ENCODE peak calls at places on chromosomes 5 and 9, in six cellular contexts. F, X, H, G, R and A are unnamed samples. For H3K27me3, the result is how much of the 10 kb centered on the place peaks cover.

GRCh38 chr9:136657975-136658848 is 4.5 kb upstream of the EGFL7 start:
- DNase-seq in F (no peak), X (no peak), H (no peak), G (no peak), R (no peak), A (no peak)

GRCh38 chr5:10724799-10725507 is 36.1 kb downstream of the DAP start:
- DNase-seq in F (peak), X (peak), H (peak), G (no peak), R (peak), A (no peak)

GRCh38 chr9:91711755-91712591 is 238.1 kb downstream of the ROR2 start:
- DNase-seq in F (no peak), X (no peak), H (no peak), G (no peak), R (peak), A (peak)

GRCh38 chr5:87311400-87312279 is 44.0 kb downstream of the RASA1 start:
- DNase-seq in F (no peak), X (no peak), H (no peak), G (no peak), R (peak), A (no peak)

GRCh38 chr9:136255166-136255538 is 9.5 kb upstream of the QSOX2 start:
- DNase-seq in F (no peak), X (no peak), H (peak), G (no peak), R (peak), A (peak)

GRCh38 chr5:89016741-89017312 is 133.8 kb upstream of the MEF2C start:
- DNase-seq in F (no peak), X (no peak), H (no peak), G (no peak), R (no peak), A (no peak)

GRCh38 chr5:169954786-169955185 is 25.5 kb downstream of the INSYN2B start:
- DNase-seq in F (no peak), X (no peak), H (no peak), G (no peak), R (no peak), A (no peak)

GRCh38 chr9:114271556-114272510 is 51.1 kb upstream of the ORM1 start:
- DNase-seq in F (peak), X (peak), H (no peak), G (no peak), R (peak), A (no peak)

GRCh38 chr9:110623462-110624025 is 44.0 kb upstream of the SVEP1 start:
- DNase-seq in F (peak), X (peak), H (peak), G (peak), R (peak), A (no peak)

GRCh38 chr9:5632540-5632939 is 3.6 kb downstream of the RIC1 start:
- DNase-seq in F (no peak), X (no peak), H (no peak), G (no peak), R (no peak), A (no peak)

GRCh38 chr9:27572918-27573698 is at the start of gene C9orf72:
- DNase-seq in F (peak), X (peak), H (no peak), G (peak), R (peak), A (peak)

GRCh38 chr9:38052147-38052546 is 16.9 kb downstream of the SHB start:
- DNase-seq in F (no peak), X (no peak), H (no peak), G (no peak), R (no peak), A (no peak)

GRCh38 chr5:141845371-141845821 is 32.8 kb downstream of the PCDH1 start:
- DNase-seq in F (no peak), X (no peak), H (no peak), G (no peak), R (no peak), A (no peak)

GRCh38 chr5:141841781-141842180 is 36.4 kb downstream of the PCDH1 start:
- DNase-seq in F (peak), X (no peak), H (no peak), G (peak), R (no peak), A (no peak)

GRCh38 chr5:141846031-141846430 is 32.2 kb downstream of the PCDH1 start:
- DNase-seq in F (no peak), X (no peak), H (no peak), G (no peak), R (peak), A (no peak)

GRCh38 chr5:141843156-141843927 is 34.9 kb downstream of the PCDH1 start:
- DNase-seq in F (no peak), X (no peak), H (peak), G (no peak), R (peak), A (no peak)

GRCh38 chr5:141844414-141845097 is 33.7 kb downstream of the PCDH1 start:
- DNase-seq in F (no peak), X (no peak), H (no peak), G (no peak), R (no peak), A (no peak)
- H3K27me3 ChIP-seq in F (under half), X (under half), H (under half), G (under half), R (under half), A (under half)

DNA sequence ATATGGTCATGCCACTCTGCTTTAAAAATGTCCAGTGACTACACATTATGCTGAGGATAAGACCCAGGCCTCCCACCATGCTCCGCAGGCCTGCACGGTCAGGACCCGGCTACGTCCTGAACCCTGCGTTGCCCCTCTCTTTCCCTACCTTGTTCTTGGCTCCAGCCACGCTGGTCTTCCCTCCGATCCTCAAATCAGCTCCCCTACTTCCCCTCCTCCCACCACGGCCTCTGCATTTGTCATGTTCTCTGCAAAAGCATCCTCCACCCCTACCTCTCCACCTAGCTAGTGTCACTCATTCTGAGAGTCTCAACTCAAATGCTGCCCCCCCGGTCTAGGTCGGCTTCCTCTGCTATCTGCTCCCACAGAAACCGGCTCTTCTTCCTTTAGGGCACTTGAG is 11.2 kb downstream of the GPX3 start:
- DNase-seq in F (peak), X (no peak), H (no peak), G (no peak), R (no peak), A (no peak)
- H3K4me3 ChIP-seq in F (no peak), X (no peak), H (no peak), G (no peak), R (no peak), A (no peak)

GRCh38 chr5:159163027-159163699 is 46.2 kb downstream of the RNF145 start:
- DNase-seq in F (no peak), X (no peak), H (peak), G (no peak), R (peak), A (no peak)

GRCh38 chr5:159161361-159162214 is 47.8 kb downstream of the RNF145 start:
- DNase-seq in F (no peak), X (no peak), H (peak), G (no peak), R (peak), A (no peak)

GRCh38 chr5:159166416-159166815 is 42.9 kb downstream of the RNF145 start:
- DNase-seq in F (no peak), X (no peak), H (no peak), G (no peak), R (no peak), A (no peak)

DNA sequence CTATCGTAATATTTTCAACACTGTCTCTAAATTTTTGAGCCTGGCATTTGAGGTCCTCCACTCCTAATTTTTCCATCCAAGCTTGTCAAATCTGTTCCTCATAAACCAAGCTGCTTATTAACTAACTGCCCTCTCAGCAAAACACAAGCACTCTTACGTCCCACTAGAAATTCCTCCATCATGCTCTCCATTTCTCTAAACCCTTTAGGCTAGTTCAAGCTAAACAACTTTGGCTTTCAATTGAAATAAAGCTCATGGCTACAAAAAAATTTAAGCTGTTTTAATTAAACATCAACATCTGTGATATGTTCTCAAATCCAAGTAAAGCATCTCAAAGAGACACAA is 45.7 kb downstream of the RNF145 start:
- DNase-seq in F (no peak), X (no peak), H (no peak), G (no peak), R (no peak), A (no peak)
- H3K27me3 ChIP-seq in F (under half), X (under half), H (under half), G (under half), R (under half), A (under half)

GRCh38 chr9:96048116-96048953 is 172.8 kb downstream of the ERCC6L2 start:
- DNase-seq in F (peak), X (peak), H (peak), G (no peak), R (no peak), A (no peak)
- H3K4me3 ChIP-seq in F (no peak), X (no peak), H (no peak), G (no peak), R (no peak), A (no peak)